ENCODE peak calls at places on chromosomes 13 and 19, in four cellular contexts. I is COLO829; N is stimulated activated CD8-positive, alpha-beta memory T cell treated with anti-CD3 and anti-CD28 coated beads, Interleukin-4, amount 100 ng/mL, for 24 hours; F is cardiac fibroblast. U is an unnamed sample.

GRCh38 chr19:54653181-54653809 is 9.5 kb upstream of the LILRB4 start:
- DNase-seq in F (peak; percentile 50), I (peak; percentile 38), N (no peak), U (no peak)

GRCh38 chr13:42110410-42111155 is 62.1 kb downstream of the DGKH start:
- DNase-seq in I (peak; percentile 75), N (no peak), F (peak; percentile 92), U (peak; percentile 78)

GRCh38 chr19:2171349-2172145 is 7.8 kb downstream of the DOT1L start:
- DNase-seq in N (peak; percentile 81), I (no peak), F (peak; percentile 49), U (no peak)

GRCh38 chr19:29702161-29702957 is 12.7 kb downstream of the C19orf12 start:
- DNase-seq in N (no peak), I (no peak), F (no peak), U (no peak)

GRCh38 chr19:56217039-56217949 is 15.2 kb downstream of the ZSCAN5C start:
- DNase-seq in I (no peak), F (peak; percentile 40), N (no peak), U (peak; percentile 13)

GRCh38 chr13:88675997-88676396 is 1004.8 kb downstream of the SLITRK5 start:
- DNase-seq in I (no peak), F (no peak), N (no peak), U (no peak)

GRCh38 chr19:10334340-10335148 is 1.2 kb upstream of the RAVER1 start:
- DNase-seq in I (peak; percentile 94), N (peak; percentile 40), F (peak; percentile 98), U (peak; percentile 95)

GRCh38 chr13:60351326-60351725 is 45.7 kb upstream of the TDRD3 start:
- DNase-seq in N (no peak), I (no peak), F (peak; percentile 64), U (peak; percentile 29)

GRCh38 chr19:38224014-38224862 is at the start of gene DPF1:
- DNase-seq in F (peak; percentile 64), I (peak; percentile 85), N (peak; percentile 50), U (peak; percentile 56)

GRCh38 chr19:31253816-31254551 is 95.3 kb downstream of the TSHZ3 start:
- DNase-seq in F (peak; percentile 35), N (no peak), I (no peak), U (no peak)

GRCh38 chr13:75870397-75870801 is 234.3 kb downstream of the LMO7 start:
- DNase-seq in F (peak; percentile 50), N (no peak), I (peak; percentile 25), U (no peak)

GRCh38 chr19:38619361-38620174 is 580 bp downstream of the EIF3K start:
- DNase-seq in N (no peak), F (no peak), I (no peak), U (no peak)

GRCh38 chr13:111472559-111473460 is 152.4 kb downstream of the TEX29 start:
- DNase-seq in I (no peak), F (no peak), N (no peak), U (no peak)

GRCh38 chr13:87919956-87920355 is 248.8 kb downstream of the SLITRK5 start:
- DNase-seq in N (no peak), F (no peak), I (no peak), U (no peak)

GRCh38 chr19:1093811-1094553 is 1.2 kb downstream of the POLR2E start:
- DNase-seq in N (no peak), I (no peak), F (no peak), U (no peak)

GRCh38 chr13:71758823-71759222 is 108.2 kb downstream of the DACH1 start:
- DNase-seq in I (peak; percentile 3), N (no peak), F (peak; percentile 15), U (no peak)

GRCh38 chr13:45951724-45952123 is 100.2 kb upstream of the SIAH3 start:
- DNase-seq in I (no peak), N (no peak), F (peak; percentile 18), U (no peak)

GRCh38 chr19:23527797-23528196 is 132.5 kb upstream of the ZNF91 start:
- DNase-seq in F (no peak), I (no peak), N (no peak), U (no peak)

GRCh38 chr19:9945319-9945966 is 9.1 kb upstream of the OLFM2 start:
- DNase-seq in N (no peak), I (peak; percentile 29), F (peak; percentile 99), U (peak; percentile 40)

U was measured in foreskin melanocyte.